ENCODE peak calls at places on chromosome 12, in eight cellular contexts. J is AG04450; N is HTR-8/SVneo; X is CD8-positive, alpha-beta T cell; W is adipocyte; G is iris pigment epithelial cell; K is EL; B is 8988T. L is an unnamed sample.

GRCh38 chr12:53959314-53959713 is 4.6 kb downstream of the HOXC12 start:
- DNase-seq in J (no peak), N (no peak), X (no peak), W (no peak), G (no peak), K (no peak), B (no peak), L (no peak)

GRCh38 chr12:76085159-76085868 is 829 bp upstream of the NAP1L1 start:
- DNase-seq in J (no peak), N (no peak), X (peak; percentile 52), W (peak; percentile 30), G (peak; percentile 77), K (peak; percentile 47), B (no peak), L (peak; percentile 16)

GRCh38 chr12:10235761-10236631 is 23.3 kb downstream of the GABARAPL1 start:
- DNase-seq in J (no peak), N (peak; percentile 21), X (peak; percentile 46), W (peak; percentile 76), G (peak; percentile 47), K (peak; percentile 42), B (no peak), L (peak; percentile 20)

GRCh38 chr12:90111646-90112565 is 403.3 kb upstream of the ATP2B1 start:
- DNase-seq in J (no peak), N (no peak), X (no peak), W (no peak), G (no peak), K (no peak), B (no peak), L (no peak)

GRCh38 chr12:45655186-45655585 is 74.3 kb upstream of the ARID2 start:
- DNase-seq in J (no peak), N (peak; percentile 25), X (peak; percentile 28), W (no peak), G (peak; percentile 44), K (no peak), B (no peak), L (peak; percentile 23)

GRCh38 chr12:11555743-11556625 is 93.5 kb upstream of the ETV6 start:
- DNase-seq in J (no peak), N (no peak), X (no peak), W (no peak), G (no peak), K (no peak), B (no peak), L (no peak)

GRCh38 chr12:26870491-26871419 is 37.8 kb upstream of the ITPR2 start:
- DNase-seq in J (peak; percentile 23), N (no peak), X (no peak), W (peak; percentile 66), G (peak; percentile 85), K (peak; percentile 28), B (no peak), L (peak; percentile 35)

GRCh38 chr12:52280319-52280795 is 5.9 kb downstream of the KRT86 start:
- DNase-seq in J (peak; percentile 72), N (peak; percentile 74), X (no peak), W (peak; percentile 98), G (peak; percentile 92), K (peak; percentile 96), B (no peak), L (peak; percentile 94)

GRCh38 chr12:45349911-45350310 is 134.0 kb downstream of the ANO6 start:
- DNase-seq in J (no peak), N (no peak), X (no peak), W (peak; percentile 36), G (peak; percentile 61), K (peak; percentile 18), B (no peak), L (peak; percentile 56)

GRCh38 chr12:59046763-59047534 is 126.6 kb upstream of the LRIG3 start:
- DNase-seq in J (no peak), N (no peak), X (no peak), W (no peak), G (peak; percentile 38), K (no peak), B (no peak), L (no peak)

GRCh38 chr12:120432772-120433525 is 5.0 kb upstream of the COX6A1 start:
- DNase-seq in J (no peak), N (no peak), X (no peak), W (no peak), G (no peak), K (no peak), B (no peak), L (no peak)

GRCh38 chr12:122827258-122827657 is 8.0 kb upstream of the HIP1R start:
- DNase-seq in J (no peak), N (no peak), X (no peak), W (no peak), G (no peak), K (no peak), B (no peak), L (no peak)

GRCh38 chr12:114841557-114842251 is 157.7 kb upstream of the TBX3 start:
- DNase-seq in J (no peak), N (no peak), X (no peak), W (no peak), G (no peak), K (no peak), B (no peak), L (no peak)

L was measured in HCEC 1CT.